ENCODE peak calls at places on chromosomes 6 and 20, in eight cellular contexts. C is stomach, R is glutamatergic neuron, M is spleen, T is GM13976, H is tibial nerve, I is adrenal gland, O is A549. D is an unnamed sample.
A peak's percentile ranks its signal among the peaks of the same experiment; 100 is the strongest.

GRCh38 chr20:47150403-47151152 is 205.9 kb downstream of the ZMYND8 start:
- DNase-seq in C (peak; percentile 64), R (peak; percentile 79), M (no peak), T (peak; percentile 53), H (peak; percentile 60), I (peak; percentile 81), O (peak; percentile 72), D (peak; percentile 69)

GRCh38 chr20:12614764-12615163 is 394.0 kb upstream of the SPTLC3 start:
- DNase-seq in C (no peak), R (no peak), M (no peak), T (no peak), H (no peak), I (no peak), O (no peak), D (no peak)

GRCh38 chr20:17262786-17263185 is 35.9 kb downstream of the PCSK2 start:
- DNase-seq in C (no peak), R (no peak), M (no peak), T (no peak), H (no peak), I (no peak), O (no peak), D (no peak)

GRCh38 chr20:24891546-24892393 is 57.3 kb upstream of the CST7 start:
- DNase-seq in C (no peak), R (no peak), M (no peak), T (peak; percentile 32), H (no peak), I (no peak), O (no peak), D (no peak)

GRCh38 chr6:147157930-147158329 is 46.3 kb upstream of the STXBP5 start:
- DNase-seq in C (no peak), R (no peak), M (no peak), T (no peak), H (no peak), I (no peak), O (no peak), D (no peak)

GRCh38 chr20:61636531-61637116 is 384.6 kb downstream of the CDH4 start:
- DNase-seq in C (no peak), R (no peak), M (no peak), T (no peak), H (no peak), I (no peak), O (no peak), D (no peak)

GRCh38 chr20:38308447-38308846 is 4.5 kb downstream of the BPI start:
- DNase-seq in C (no peak), R (no peak), M (no peak), T (no peak), H (no peak), I (no peak), O (no peak), D (no peak)

GRCh38 chr20:54525906-54526596 is 50.7 kb downstream of the DOK5 start:
- DNase-seq in C (no peak), R (no peak), M (no peak), T (no peak), H (no peak), I (no peak), O (no peak), D (no peak)

GRCh38 chr6:170444811-170445211 is 108.3 kb downstream of the PSMB1 start:
- DNase-seq in C (no peak), R (no peak), M (no peak), T (no peak), H (no peak), I (peak; percentile 30), O (no peak), D (no peak)

GRCh38 chr6:54847799-54848597 is 1.4 kb downstream of the FAM83B start:
- DNase-seq in C (no peak), R (no peak), M (peak; percentile 22), T (no peak), H (no peak), I (no peak), O (no peak), D (no peak)

GRCh38 chr20:38460040-38460623 is 12.5 kb upstream of the RALGAPB start:
- DNase-seq in C (no peak), R (no peak), M (no peak), T (no peak), H (no peak), I (peak; percentile 62), O (peak; percentile 66), D (no peak)

DNA sequence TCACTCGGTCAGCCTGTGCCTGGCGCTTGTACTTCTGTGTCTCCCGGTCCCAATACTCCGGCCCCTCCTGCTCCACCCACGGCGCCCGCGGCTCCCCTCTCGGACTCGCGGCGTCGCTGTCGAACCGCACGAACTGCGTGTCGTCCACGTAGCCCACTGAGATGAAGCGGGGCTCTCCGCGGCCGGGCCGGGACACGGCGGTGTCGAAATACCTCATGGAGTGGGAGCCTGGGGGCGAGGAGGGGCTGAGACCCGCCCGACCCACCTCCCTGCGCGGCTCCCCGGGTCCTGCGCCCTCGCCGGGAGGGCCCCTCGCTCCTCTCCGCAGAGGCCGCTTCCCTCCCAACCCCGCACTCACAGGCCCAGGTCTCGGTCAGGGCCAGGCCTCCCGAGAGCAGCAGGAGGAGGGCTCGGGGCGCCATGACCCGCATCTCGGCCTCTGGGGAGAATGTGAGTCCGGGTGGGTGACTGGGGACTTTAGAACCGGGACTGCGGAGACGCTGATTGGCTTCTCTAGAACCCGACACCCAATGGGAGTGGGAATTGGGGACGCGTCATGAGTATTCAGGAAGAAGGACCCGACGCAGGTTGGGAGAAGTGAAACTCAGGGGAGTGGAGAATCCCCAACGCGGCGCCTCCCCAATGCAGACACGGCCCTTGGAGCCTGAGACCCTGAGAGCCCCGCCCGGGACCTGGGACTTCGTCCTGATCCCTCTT is at the start of gene HLA-C:
- DNase-seq in C (peak; percentile 94), R (peak; percentile 76), M (peak; percentile 96), T (peak; percentile 92), H (peak; percentile 93), I (peak; percentile 98), O (peak; percentile 89), D (peak; percentile 92)
- TF ChIP-seq CTCF in C (no peak), R (no peak), M (no peak), T (no peak), H (no peak), I (no peak), O (no peak), D (no peak)

GRCh38 chr20:64048402-64049044 is 916 bp downstream of the SOX18 start:
- DNase-seq in C (no peak), R (no peak), M (no peak), T (no peak), H (no peak), I (no peak), O (no peak), D (no peak)

GRCh38 chr20:64047968-64048401 is 1.5 kb downstream of the SOX18 start:
- DNase-seq in C (no peak), R (no peak), M (no peak), T (no peak), H (no peak), I (no peak), O (no peak), D (no peak)

GRCh38 chr20:64049887-64050260 is 435 bp upstream of the SOX18 start:
- DNase-seq in C (no peak), R (no peak), M (no peak), T (no peak), H (no peak), I (no peak), O (no peak), D (no peak)

GRCh38 chr20:64050261-64051032 is 1.0 kb upstream of the SOX18 start:
- DNase-seq in C (no peak), R (no peak), M (no peak), T (no peak), H (no peak), I (no peak), O (no peak), D (no peak)

GRCh38 chr20:64049060-64049886 is at the start of gene SOX18:
- DNase-seq in C (no peak), R (peak; percentile 74), M (peak; percentile 84), T (peak; percentile 68), H (no peak), I (no peak), O (no peak), D (no peak)
- TF ChIP-seq CTCF in C (no peak), R (no peak), M (no peak), T (no peak), H (no peak), I (no peak), O (no peak), D (no peak)

GRCh38 chr20:36216314-36217025 is 19.8 kb upstream of the AAR2 start:
- DNase-seq in C (no peak), R (no peak), M (peak; percentile 51), T (no peak), H (no peak), I (no peak), O (no peak), D (no peak)

GRCh38 chr20:36214684-36215256 is 21.5 kb upstream of the AAR2 start:
- DNase-seq in C (no peak), R (no peak), M (peak; percentile 47), T (peak; percentile 69), H (no peak), I (no peak), O (peak; percentile 54), D (no peak)

GRCh38 chr20:36215778-36216177 is 20.5 kb upstream of the AAR2 start:
- DNase-seq in C (no peak), R (no peak), M (peak; percentile 10), T (no peak), H (no peak), I (no peak), O (no peak), D (no peak)

GRCh38 chr20:36218380-36219064 is 17.8 kb upstream of the AAR2 start:
- DNase-seq in C (no peak), R (peak; percentile 40), M (peak; percentile 32), T (no peak), H (no peak), I (no peak), O (no peak), D (no peak)

DNA sequence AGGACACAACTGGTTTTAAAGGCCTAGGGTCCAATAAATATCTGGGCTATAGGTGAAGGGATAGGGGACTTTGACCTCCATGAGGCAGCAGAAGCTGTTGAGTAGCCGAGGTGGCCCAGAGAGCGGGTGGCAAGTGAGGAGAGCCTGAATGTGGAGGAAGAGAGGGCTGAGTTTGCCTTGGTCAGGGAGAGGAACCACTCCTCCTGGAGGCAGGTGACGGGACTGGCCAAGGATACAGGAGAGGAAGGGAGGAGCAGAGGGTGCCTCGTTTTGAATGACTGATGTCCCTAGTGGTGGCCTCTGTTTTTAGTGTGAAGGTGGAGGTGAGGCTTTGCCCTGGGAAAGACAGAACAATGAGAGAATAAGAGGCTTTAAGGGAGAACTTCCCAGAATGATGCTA is 19.1 kb upstream of the AAR2 start:
- DNase-seq in C (no peak), R (no peak), M (peak; percentile 7), T (no peak), H (no peak), I (no peak), O (peak; percentile 78), D (no peak)
- TF ChIP-seq CTCF in C (no peak), R (peak; percentile 30), M (no peak), T (no peak), H (no peak), I (no peak), O (no peak), D (no peak)

DNA sequence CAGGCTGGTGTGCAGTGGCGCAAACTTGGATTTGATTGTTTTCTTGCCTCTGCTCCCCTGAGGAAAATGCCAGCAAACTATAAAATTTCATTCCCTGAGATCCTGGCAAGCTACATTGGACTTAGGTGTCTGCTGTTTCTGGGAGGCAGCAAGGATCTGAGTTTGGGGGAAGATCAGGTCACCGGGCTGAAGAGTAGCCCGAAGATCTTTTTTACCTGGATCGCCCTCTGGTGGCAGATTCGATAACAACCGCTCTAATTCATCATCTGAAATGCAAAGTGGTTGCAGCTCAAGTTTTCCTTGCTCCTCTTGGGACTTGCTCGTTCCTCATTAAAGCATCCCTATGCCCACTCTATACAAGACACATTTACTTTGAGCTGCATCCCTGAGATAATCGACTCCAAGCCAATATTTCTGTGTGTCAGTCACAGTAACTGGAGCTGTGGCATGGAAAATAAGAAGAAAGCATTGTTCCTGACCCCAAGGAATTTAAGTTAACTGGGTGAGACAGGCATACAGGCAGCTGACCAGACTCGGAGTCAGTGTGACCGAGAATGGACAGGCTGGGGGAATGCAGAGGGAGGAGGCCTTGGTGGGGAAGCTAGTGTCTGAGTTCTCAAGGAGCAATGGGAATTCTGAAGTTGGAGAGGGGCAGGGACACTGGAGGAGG is 131.8 kb upstream of the PROKR2 start:
- DNase-seq in C (peak; percentile 51), R (peak; percentile 73), M (no peak), T (peak; percentile 66), H (peak; percentile 72), I (peak; percentile 82), O (peak; percentile 70), D (no peak)
- TF ChIP-seq CTCF in C (no peak), R (peak; percentile 83), M (peak; percentile 40), T (peak; percentile 62), H (peak; percentile 46), I (peak; percentile 43), O (peak; percentile 86), D (peak; percentile 66)

D was measured in left lung.